ENCODE peak calls at places on chromosomes 13 and 19, in seven cellular contexts. J is neural progenitor cell, L is GM23338, Y is GM23248, X is PC-3, V is MM.1S, M is HCT116. Z is an unnamed sample.

GRCh38 chr19:44657211-44657921 is 13.7 kb downstream of the PVR start:
- DNase-seq in L (peak), M (no peak), X (peak), Y (peak), V (peak), J (peak), Z (peak)

GRCh38 chr13:29991343-29991742 is 140.9 kb upstream of the UBL3 start:
- DNase-seq in X (peak), M (no peak), J (no peak), Y (peak), L (no peak), V (no peak), Z (no peak)

GRCh38 chr19:13181747-13182388 is 31.7 kb downstream of the IER2 start:
- DNase-seq in J (no peak), L (no peak), Y (peak), X (peak), M (no peak), V (no peak), Z (peak)

GRCh38 chr19:18156841-18157464 is 4.0 kb downstream of the PIK3R2 start:
- DNase-seq in L (no peak), X (peak), J (no peak), M (peak), Y (peak), V (no peak), Z (peak)

GRCh38 chr13:33462109-33462508 is 176.6 kb upstream of the STARD13 start:
- DNase-seq in X (no peak), L (no peak), J (no peak), M (no peak), Y (no peak), V (no peak), Z (no peak)

GRCh38 chr13:100131863-100132574 is 43.1 kb downstream of the PCCA start:
- DNase-seq in M (peak), J (no peak), V (no peak), Y (peak), X (peak), L (no peak), Z (peak)

GRCh38 chr13:113299951-113300350 is 2.9 kb downstream of the LAMP1 start:
- DNase-seq in V (no peak), M (no peak), X (no peak), L (no peak), J (no peak), Y (peak), Z (peak)

GRCh38 chr19:28868836-28869235 is 344.1 kb downstream of the UQCRFS1 start:
- DNase-seq in Y (no peak), M (no peak), V (no peak), L (no peak), J (no peak), X (no peak), Z (no peak)

GRCh38 chr13:63208811-63209210 is 1793.2 kb upstream of the PCDH20 start:
- DNase-seq in L (no peak), X (no peak), M (no peak), J (no peak), V (no peak), Y (no peak), Z (no peak)

GRCh38 chr19:18520848-18521691 is 800 bp downstream of the ELL start:
- DNase-seq in V (peak), J (peak), L (peak), Y (peak), X (no peak), M (no peak), Z (peak)

GRCh38 chr13:59492030-59492636 is 671.6 kb downstream of the DIAPH3 start:
- DNase-seq in M (no peak), J (no peak), X (no peak), V (no peak), Y (peak), L (no peak), Z (no peak)

GRCh38 chr13:26984337-26984736 is 187.3 kb downstream of the USP12 start:
- DNase-seq in M (no peak), X (no peak), J (no peak), V (no peak), L (no peak), Y (no peak), Z (no peak)

GRCh38 chr19:17972230-17972629 is 5.3 kb downstream of the KCNN1 start:
- DNase-seq in X (no peak), V (no peak), M (no peak), J (no peak), L (no peak), Y (no peak), Z (no peak)

GRCh38 chr13:82962422-82962821 is 919.9 kb downstream of the SLITRK1 start:
- DNase-seq in V (no peak), L (no peak), Y (no peak), J (no peak), M (no peak), X (no peak), Z (no peak)

GRCh38 chr19:17420267-17420924 is 549 bp downstream of the MVB12A start:
- DNase-seq in X (peak), L (peak), V (peak), Y (peak), M (no peak), J (peak), Z (peak)

GRCh38 chr13:78587395-78587794 is 16.0 kb downstream of the POU4F1 start:
- DNase-seq in J (peak), X (no peak), L (no peak), M (no peak), V (no peak), Y (no peak), Z (no peak)
- TF ChIP-seq EZH2 in J (peak), X (no peak), L (no peak), M (no peak), V (no peak), Y (no peak), Z (no peak)

DNA sequence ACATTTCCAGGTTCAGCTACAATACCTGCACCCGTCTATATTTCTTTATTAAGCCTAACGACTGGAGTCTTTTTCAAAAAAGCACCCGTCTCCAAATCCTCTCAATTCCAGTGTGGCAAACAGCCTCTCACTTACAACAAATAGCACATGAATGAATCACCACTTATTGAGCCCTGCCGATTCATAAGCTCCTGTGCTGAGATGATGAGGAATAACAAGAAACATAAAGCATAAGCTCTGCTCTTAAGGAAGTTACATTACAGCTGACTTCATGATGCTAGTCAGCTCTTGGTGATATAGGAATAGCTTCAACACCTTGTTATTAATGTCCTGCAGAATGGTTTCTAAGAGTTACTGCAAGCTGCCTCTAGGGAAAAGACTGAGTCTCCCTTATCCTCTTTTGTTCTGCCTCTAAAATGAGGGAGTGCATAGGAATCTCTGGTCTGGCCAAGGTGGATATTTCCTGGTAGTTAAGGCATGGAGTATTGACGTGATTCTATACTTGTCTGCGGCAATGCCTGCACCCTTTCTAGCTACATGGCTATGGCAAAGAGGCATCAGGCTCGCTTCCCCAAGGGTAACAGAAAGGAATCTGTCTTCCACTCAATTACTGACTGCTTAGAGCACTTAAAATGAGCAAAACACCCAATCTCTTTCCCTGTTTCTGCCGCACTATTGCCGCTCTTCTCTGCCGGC is 195.7 kb downstream of the KLF12 start:
- DNase-seq in V (no peak), X (peak), M (peak), J (no peak), Y (peak), L (no peak), Z (peak)
- TF ChIP-seq EZH2phosphoT487 in V (no peak), X (no peak), M (no peak), J (no peak), Y (no peak), L (no peak), Z (no peak)

GRCh38 chr13:101708115-101708514 is 255.6 kb downstream of the ITGBL1 start:
- DNase-seq in X (no peak), L (peak), M (no peak), Y (no peak), V (no peak), J (no peak), Z (no peak)

GRCh38 chr13:101712026-101712348 is 259.5 kb downstream of the ITGBL1 start:
- DNase-seq in Y (no peak), X (no peak), J (no peak), V (peak), M (no peak), L (no peak), Z (no peak)

GRCh38 chr13:101711307-101712025 is 259.0 kb downstream of the ITGBL1 start:
- DNase-seq in V (no peak), M (no peak), X (no peak), Y (no peak), L (no peak), J (no peak), Z (no peak)

GRCh38 chr13:101707659-101708058 is 255.2 kb downstream of the ITGBL1 start:
- DNase-seq in Y (no peak), M (no peak), X (no peak), V (no peak), J (no peak), L (no peak), Z (no peak)

GRCh38 chr13:101709952-101710351 is 257.5 kb downstream of the ITGBL1 start:
- DNase-seq in J (no peak), X (peak), V (no peak), M (no peak), L (peak), Y (no peak), Z (no peak)
- TF ChIP-seq EZH2 in J (no peak), X (no peak), V (no peak), M (no peak), L (no peak), Y (no peak), Z (no peak)

DNA sequence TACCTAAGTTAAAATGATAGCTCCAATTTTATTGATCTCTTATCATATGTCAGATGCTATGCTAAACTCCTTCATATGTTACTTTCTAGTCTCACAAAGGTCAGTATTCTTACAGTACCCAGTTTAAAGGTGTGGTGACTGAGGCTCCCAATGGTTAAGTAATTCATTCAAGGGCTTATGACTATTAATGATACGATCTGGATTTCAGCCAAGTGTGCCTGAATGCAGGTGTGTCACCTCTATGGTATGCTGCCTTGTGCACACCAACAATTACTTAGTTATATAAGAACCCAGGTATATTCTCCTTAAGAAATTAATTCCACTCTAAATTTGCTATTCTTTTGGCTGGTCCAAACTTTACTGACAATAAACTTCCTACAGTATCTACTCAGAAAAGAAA is 84.6 kb upstream of the TRPC4 start:
- DNase-seq in L (no peak), X (peak), V (no peak), J (no peak), M (no peak), Y (no peak), Z (no peak)
- TF ChIP-seq EZH2phosphoT487 in L (no peak), X (no peak), V (no peak), J (no peak), M (no peak), Y (no peak), Z (no peak)